ENCODE peak calls at places on chromosomes 4 and X, in eight cellular contexts. L is sigmoid colon; Y is upper lobe of right lung; X is stomach; W is neural progenitor cell; E is CD4-positive, alpha-beta T cell; A is HL-60; G is lung. Q is an unnamed sample.

GRCh38 chr4:103306870-103307345 is 108.8 kb upstream of the CENPE start:
- DNase-seq in L (peak), Y (no peak), X (peak), W (peak), E (no peak), A (no peak), G (no peak), Q (no peak)

GRCh38 chr4:110490109-110490508 is 14.2 kb downstream of the ENPEP start:
- DNase-seq in L (no peak), Y (no peak), X (no peak), W (no peak), E (no peak), A (no peak), G (no peak), Q (no peak)

GRCh38 chr4:85861064-85861767 is 386.3 kb downstream of the ARHGAP24 start:
- DNase-seq in L (no peak), Y (no peak), X (peak), W (no peak), E (no peak), A (no peak), G (no peak), Q (no peak)

GRCh38 chr4:81498046-81498445 is 26.3 kb upstream of the RASGEF1B start:
- DNase-seq in L (no peak), Y (no peak), X (no peak), W (no peak), E (no peak), A (no peak), G (no peak), Q (no peak)

GRCh38 chrX:29229802-29230201 is 642.6 kb downstream of the IL1RAPL1 start:
- DNase-seq in L (no peak), Y (no peak), X (no peak), W (no peak), E (no peak), A (no peak), G (no peak), Q (no peak)

GRCh38 chr4:150224896-150225591 is 146.8 kb downstream of the DCLK2 start:
- DNase-seq in L (no peak), Y (no peak), X (no peak), W (peak), E (no peak), A (no peak), G (no peak), Q (no peak)

GRCh38 chr4:61201562-61202099 is 1.5 kb downstream of the ADGRL3 start:
- DNase-seq in L (peak), Y (no peak), X (no peak), W (peak), E (no peak), A (no peak), G (no peak), Q (peak)

GRCh38 chr4:25098964-25099843 is 61.0 kb downstream of the SEPSECS start:
- DNase-seq in L (no peak), Y (no peak), X (peak), W (no peak), E (no peak), A (no peak), G (no peak), Q (no peak)

GRCh38 chr4:66956852-66957251 is 588.5 kb downstream of the CENPC start:
- DNase-seq in L (no peak), Y (no peak), X (no peak), W (no peak), E (no peak), A (no peak), G (no peak), Q (no peak)

GRCh38 chr4:173246719-173247118 is 78.1 kb downstream of the GALNT7 start:
- DNase-seq in L (no peak), Y (no peak), X (no peak), W (no peak), E (no peak), A (no peak), G (no peak), Q (peak)
- H3K27ac ChIP-seq in L (no peak), Y (no peak), X (no peak), W (no peak), E (no peak), A (no peak), G (no peak), Q (peak)

DNA sequence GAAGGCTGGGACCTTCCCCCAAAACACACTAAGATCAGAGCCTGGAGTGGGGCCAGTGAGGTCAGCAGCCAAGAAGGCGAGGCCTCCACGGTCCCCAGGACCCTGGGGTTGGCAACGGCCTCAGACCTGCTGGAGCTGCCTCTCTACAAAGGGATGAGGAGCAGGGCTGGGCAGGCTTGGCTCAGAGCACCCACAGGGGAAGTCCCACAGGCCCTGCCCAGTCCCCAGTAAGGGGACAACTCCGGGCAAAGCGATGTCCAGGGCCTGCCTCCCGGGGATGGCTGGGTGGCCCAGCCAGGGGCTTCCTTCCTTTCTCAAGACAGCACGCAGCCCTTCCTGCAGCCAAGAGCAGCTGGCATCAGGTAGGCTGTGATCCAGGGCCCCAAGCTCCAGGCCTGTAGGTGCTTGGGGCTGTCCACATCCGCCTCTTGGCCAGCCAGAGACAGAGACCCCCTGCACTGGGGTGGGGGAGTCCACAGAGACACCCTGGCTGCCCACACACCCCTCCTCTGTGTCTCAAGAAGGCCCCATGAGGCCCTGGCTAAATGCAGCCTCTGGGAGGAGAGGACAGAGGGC is 5.7 kb downstream of the MXD4 start:
- DNase-seq in L (peak), Y (peak), X (peak), W (no peak), E (no peak), A (no peak), G (peak), Q (no peak)
- TF ChIP-seq CTCF in L (no peak), Y (no peak), X (no peak), W (no peak), E (no peak), A (no peak), G (no peak), Q (no peak)

DNA sequence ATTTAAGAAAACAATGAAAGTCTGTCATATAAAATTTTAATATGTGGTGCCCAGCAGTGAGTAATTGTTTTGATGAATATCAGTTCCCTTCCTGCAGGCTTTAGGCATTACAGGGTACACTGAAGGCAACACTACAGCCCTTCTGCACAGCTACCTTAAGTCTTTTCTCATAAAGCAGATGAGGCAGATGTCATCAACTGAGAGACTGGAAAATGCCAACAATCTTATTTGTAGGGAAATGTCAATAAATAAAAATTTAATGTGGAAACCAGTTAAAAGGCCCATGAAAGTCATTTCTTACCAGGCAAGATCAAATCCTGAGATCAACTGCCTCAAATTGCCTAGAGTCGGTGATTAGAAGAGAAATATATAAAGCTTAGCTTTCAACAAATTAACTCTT is 193.4 kb upstream of the NWD2 start:
- DNase-seq in L (no peak), Y (no peak), X (no peak), W (no peak), E (no peak), A (no peak), G (no peak), Q (no peak)
- H3K27ac ChIP-seq in L (no peak), Y (no peak), X (no peak), W (no peak), E (no peak), A (no peak), G (no peak), Q (no peak)

GRCh38 chr4:3148926-3149325 is 74.4 kb downstream of the HTT start:
- DNase-seq in L (no peak), Y (no peak), X (no peak), W (no peak), E (no peak), A (no peak), G (no peak), Q (no peak)

GRCh38 chr4:3145251-3145908 is 70.9 kb downstream of the HTT start:
- DNase-seq in L (no peak), Y (no peak), X (no peak), W (no peak), E (no peak), A (no peak), G (no peak), Q (no peak)
- TF ChIP-seq CTCF in L (no peak), Y (no peak), X (no peak), W (no peak), E (no peak), A (no peak), G (no peak), Q (no peak)

GRCh38 chr4:98430708-98431403 is 169.7 kb downstream of the RAP1GDS1 start:
- DNase-seq in L (no peak), Y (no peak), X (no peak), W (no peak), E (no peak), A (no peak), G (no peak), Q (no peak)
- H3K27ac ChIP-seq in L (no peak), Y (no peak), X (no peak), W (no peak), E (no peak), A (no peak), G (no peak), Q (no peak)

DNA sequence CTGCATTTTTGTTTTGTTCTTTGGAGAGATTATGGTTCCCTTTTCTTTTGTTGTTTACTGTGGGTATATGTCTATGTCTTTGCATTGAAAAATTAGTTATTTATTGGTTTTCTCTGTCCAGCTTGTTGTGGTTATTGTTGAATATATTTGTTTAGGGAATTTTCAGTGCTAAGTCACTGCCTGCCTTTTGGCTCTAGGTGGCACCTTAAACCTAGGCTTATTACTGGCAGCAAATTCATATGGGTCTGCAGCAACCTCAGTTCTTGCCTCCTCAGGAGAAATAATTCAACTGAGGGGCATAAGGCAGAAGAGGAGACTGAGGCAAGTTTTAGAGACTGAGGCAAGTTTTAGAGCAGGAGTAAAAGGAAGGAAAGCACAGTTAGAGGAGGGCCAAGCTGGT is 1157.3 kb upstream of the AGA start:
- DNase-seq in L (no peak), Y (no peak), X (no peak), W (peak), E (no peak), A (no peak), G (no peak), Q (no peak)
- TF ChIP-seq CTCF in L (no peak), Y (no peak), X (no peak), W (peak), E (no peak), A (no peak), G (no peak), Q (peak)

GRCh38 chrX:45184211-45184610 is 16.5 kb downstream of the DIPK2B start:
- DNase-seq in L (no peak), Y (no peak), X (no peak), W (no peak), E (no peak), A (no peak), G (no peak), Q (no peak)

GRCh38 chrX:45191820-45192409 is 8.8 kb downstream of the DIPK2B start:
- DNase-seq in L (no peak), Y (no peak), X (no peak), W (no peak), E (no peak), A (no peak), G (no peak), Q (no peak)

GRCh38 chrX:45191383-45191782 is 9.3 kb downstream of the DIPK2B start:
- DNase-seq in L (no peak), Y (no peak), X (no peak), W (no peak), E (no peak), A (peak), G (no peak), Q (no peak)

GRCh38 chrX:45186643-45187026 is 14.0 kb downstream of the DIPK2B start:
- DNase-seq in L (no peak), Y (no peak), X (no peak), W (no peak), E (no peak), A (no peak), G (no peak), Q (no peak)

GRCh38 chrX:45187731-45188130 is 12.9 kb downstream of the DIPK2B start:
- DNase-seq in L (no peak), Y (no peak), X (no peak), W (no peak), E (no peak), A (no peak), G (no peak), Q (no peak)
- H3K27ac ChIP-seq in L (no peak), Y (no peak), X (no peak), W (no peak), E (no peak), A (no peak), G (no peak), Q (no peak)

Q was measured in WERI-Rb-1.